ENCODE peak calls at places on chromosomes 6 and 20, in seven cellular contexts. M, U, D, J, I, H and K are unnamed samples.

GRCh38 chr6:33392168-33392947 is 735 bp downstream of the KIFC1 start:
- DNase-seq in M (no peak), U (no peak), D (no peak), J (no peak), I (no peak), H (no peak), K (peak; percentile 21)

GRCh38 chr6:28988536-28989415 is 16.3 kb downstream of the ZNF311 start:
- DNase-seq in M (peak; percentile 16), U (peak; percentile 73), D (peak; percentile 47), J (no peak), I (peak; percentile 62), H (no peak), K (peak; percentile 97)

GRCh38 chr20:43931976-43932375 is 17.3 kb downstream of the TOX2 start:
- DNase-seq in M (no peak), U (no peak), D (no peak), J (no peak), I (no peak), H (no peak), K (no peak)

GRCh38 chr6:96138396-96138795 is 122.6 kb downstream of the FUT9 start:
- DNase-seq in M (no peak), U (no peak), D (no peak), J (no peak), I (no peak), H (no peak), K (no peak)

GRCh38 chr6:333379-334002 is 41.2 kb downstream of the DUSP22 start:
- DNase-seq in M (no peak), U (no peak), D (no peak), J (no peak), I (no peak), H (no peak), K (no peak)

GRCh38 chr6:132934496-132934895 is 120.1 kb downstream of the RPS12 start:
- DNase-seq in M (no peak), U (no peak), D (no peak), J (no peak), I (no peak), H (no peak), K (no peak)

GRCh38 chr20:48794360-48794759 is 33.4 kb downstream of the PREX1 start:
- DNase-seq in M (no peak), U (no peak), D (peak; percentile 57), J (no peak), I (no peak), H (no peak), K (peak; percentile 72)

GRCh38 chr6:108982154-108983113 is 112.2 kb downstream of the SESN1 start:
- DNase-seq in M (no peak), U (no peak), D (no peak), J (no peak), I (no peak), H (no peak), K (no peak)

DNA sequence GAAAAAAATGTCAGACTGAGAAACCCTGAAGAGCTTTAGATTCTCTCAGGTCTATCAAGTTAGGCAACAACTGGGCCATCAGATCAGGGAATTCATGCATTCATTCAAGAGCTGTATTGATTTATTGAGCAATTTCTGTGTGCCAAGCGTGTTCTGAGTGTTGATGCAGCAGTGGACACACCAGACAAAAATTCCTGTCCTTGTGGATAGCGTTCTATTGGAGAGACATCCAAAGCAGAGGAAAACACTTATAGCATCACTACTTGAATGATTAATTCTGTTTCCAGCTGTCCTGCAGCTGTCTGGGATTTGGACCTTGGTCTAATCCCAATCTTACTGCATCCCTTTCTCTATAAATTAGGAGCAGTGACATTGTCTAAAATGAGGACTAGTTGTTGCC is 72.5 kb upstream of the CCN6 start:
- DNase-seq in M (no peak), U (no peak), D (no peak), J (no peak), I (no peak), H (no peak), K (no peak)
- TF ChIP-seq REST in M (no peak), U (no peak), D (no peak), J (no peak), I (no peak), H (no peak), K (no peak)

GRCh38 chr20:58841539-58842264 is 9.0 kb downstream of the GNAS-AS1 start:
- DNase-seq in M (no peak), U (no peak), D (no peak), J (no peak), I (no peak), H (no peak), K (peak; percentile 45)
- TF ChIP-seq CTCF in M (no peak), U (no peak), D (no peak), J (no peak), I (no peak), H (no peak), K (no peak)

DNA sequence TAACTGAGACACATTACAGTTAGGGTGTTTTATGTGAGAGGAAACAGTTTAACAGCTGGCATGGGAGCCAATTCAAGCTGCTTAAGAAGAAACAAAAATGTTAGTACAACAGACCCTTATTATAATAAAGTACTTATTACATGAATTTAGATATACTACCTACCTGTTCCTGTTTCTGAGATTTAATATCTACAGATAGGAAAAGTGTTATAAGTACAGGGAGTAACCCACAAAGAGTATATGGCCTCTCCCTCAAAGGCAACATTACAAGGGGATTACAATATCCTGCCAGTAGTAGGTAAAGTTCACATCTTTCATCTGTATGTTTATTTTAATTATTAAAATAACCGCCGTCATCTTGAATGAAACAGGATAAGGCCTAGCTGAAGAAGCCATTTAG is 1.8 kb upstream of the ME1 start:
- DNase-seq in M (no peak), U (no peak), D (no peak), J (no peak), I (no peak), H (no peak), K (no peak)
- H3K4me2 ChIP-seq in M (peak overlapping the region; percentile 91), U (peak overlapping the region; percentile 88), D (no peak overlapping the region), J (no peak overlapping the region), I (no peak overlapping the region), H (no peak overlapping the region), K (no peak overlapping the region)

DNA sequence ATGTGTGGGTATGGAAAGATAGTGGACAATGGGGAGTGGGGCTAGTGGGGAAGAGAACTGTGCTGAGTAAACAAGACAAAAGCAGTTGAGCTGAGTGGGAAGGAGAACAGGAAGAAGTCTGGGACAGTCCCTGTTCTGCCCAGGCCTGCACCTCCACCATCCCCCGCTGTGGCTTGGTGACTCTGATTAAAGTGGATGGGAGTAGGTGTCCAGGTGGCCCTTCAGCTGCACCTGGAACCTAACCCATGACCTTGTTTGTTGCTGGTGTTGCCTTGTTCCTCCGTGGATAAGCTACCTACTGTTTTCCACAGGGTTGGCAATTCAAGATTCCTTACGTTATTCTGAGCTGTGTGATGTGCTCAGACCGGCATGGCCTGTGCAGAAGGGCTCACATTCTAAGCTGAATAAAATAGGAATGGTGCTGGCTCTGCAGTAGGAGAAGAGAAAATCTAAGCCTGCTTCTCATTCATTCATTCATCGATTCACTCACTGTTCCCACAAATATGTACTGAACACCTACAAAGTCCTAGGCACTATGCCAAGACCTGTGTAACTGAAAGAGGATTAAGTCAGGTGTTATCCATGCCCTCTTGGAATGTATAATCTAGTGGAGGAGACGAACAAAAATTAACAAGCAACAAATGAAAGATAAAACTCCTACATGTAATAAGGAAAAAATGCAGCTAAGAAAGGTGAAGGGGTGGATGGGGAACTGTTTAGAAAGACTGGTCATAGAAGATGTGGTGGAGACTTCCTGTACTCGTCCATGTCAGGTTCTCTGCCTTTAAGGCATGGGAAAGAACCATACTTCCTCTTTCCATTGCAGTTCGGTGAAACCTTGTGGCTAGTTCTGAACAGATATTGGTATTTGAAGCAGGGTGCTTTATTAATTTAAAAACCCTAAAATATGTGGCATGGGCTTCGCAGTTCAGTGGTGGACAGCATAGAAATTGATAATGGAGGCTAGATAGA is 10.1 kb upstream of the CALHM6 start:
- DNase-seq in M (no peak), U (no peak), D (no peak), J (no peak), I (no peak), H (peak; percentile 52), K (peak; percentile 19)
- TF ChIP-seq REST in M (no peak), U (no peak), D (no peak), J (no peak), I (no peak), H (no peak), K (no peak)

GRCh38 chr6:30612213-30612612 is 4.8 kb downstream of the PPP1R10 start:
- DNase-seq in M (no peak), U (no peak), D (no peak), J (no peak), I (no peak), H (no peak), K (no peak)
- TF ChIP-seq CTCF in M (no peak), U (peak; percentile 55), D (peak; percentile 60), J (peak; percentile 22), I (peak; percentile 43), H (no peak), K (no peak)

DNA sequence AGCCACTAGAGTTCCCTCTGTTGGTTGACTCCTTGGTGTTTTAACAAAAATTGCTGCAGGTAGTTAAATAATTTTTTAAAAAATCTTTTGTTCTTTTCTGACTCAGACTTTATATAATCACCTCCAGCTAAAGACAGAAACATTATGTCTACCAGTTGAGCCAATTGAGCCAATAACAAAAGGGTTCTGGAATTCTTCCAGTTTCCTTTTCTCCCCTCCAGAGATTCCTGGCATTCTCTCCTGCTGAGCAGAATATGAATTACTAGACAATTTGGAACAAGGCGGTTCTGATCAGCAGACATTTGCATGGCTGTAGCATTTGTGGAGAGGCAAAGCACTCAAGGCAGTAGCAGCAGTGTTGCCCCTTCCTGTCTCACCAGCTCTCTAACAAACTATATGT is 144.0 kb upstream of the SLC35B3 start:
- DNase-seq in M (no peak), U (no peak), D (no peak), J (no peak), I (no peak), H (no peak), K (peak; percentile 15)
- H3K4me2 ChIP-seq in M (no peak overlapping the region), U (no peak overlapping the region), D (no peak overlapping the region), J (no peak overlapping the region), I (no peak overlapping the region), H (no peak overlapping the region), K (no peak overlapping the region)